ENCODE peak calls at places on chromosome 6, in six cellular contexts. R is astrocyte, Y is neural progenitor cell, T is mammary epithelial cell, N is fibroblast of lung, K is HCT116. F is an unnamed sample.

GRCh38 chr6:170151235-170152110 is 139.4 kb downstream of the DLL1 start:
- DNase-seq in R (no peak), Y (peak; percentile 51), N (no peak), K (no peak), T (no peak), F (no peak)

GRCh38 chr6:166589334-166589731 is 2.9 kb upstream of the RAMACL start:
- DNase-seq in T (no peak), N (no peak), K (no peak), R (no peak), Y (no peak), F (no peak)

GRCh38 chr6:24744911-24745310 is 26.0 kb upstream of the C6orf62 start:
- DNase-seq in T (no peak), K (no peak), N (no peak), R (no peak), Y (no peak), F (no peak)

GRCh38 chr6:82385102-82385501 is 21.5 kb downstream of the TPBG start:
- DNase-seq in K (no peak), Y (peak; percentile 34), T (no peak), N (no peak), R (no peak), F (peak; percentile 21)

GRCh38 chr6:41690541-41691330 is 44.7 kb downstream of the TFEB start:
- DNase-seq in T (no peak), K (no peak), R (no peak), Y (no peak), N (no peak), F (no peak)

GRCh38 chr6:132070356-132070755 is 119.2 kb upstream of the CCN2 start:
- DNase-seq in T (peak; percentile 38), R (no peak), K (no peak), N (no peak), Y (no peak), F (no peak)

GRCh38 chr6:13302751-13303667 is 25.3 kb downstream of the TBC1D7 start:
- DNase-seq in K (peak; percentile 33), N (peak; percentile 94), R (peak; percentile 92), T (peak; percentile 80), Y (no peak), F (no peak)

GRCh38 chr6:105136433-105137350 is 43.1 kb downstream of the POPDC3 start:
- DNase-seq in Y (peak; percentile 87), K (no peak), N (peak; percentile 64), R (peak; percentile 42), T (peak; percentile 55), F (peak; percentile 81)

GRCh38 chr6:159979136-159979874 is 10.4 kb downstream of the IGF2R start:
- DNase-seq in Y (peak; percentile 48), R (peak; percentile 74), T (peak; percentile 57), N (peak; percentile 80), K (no peak), F (no peak)

GRCh38 chr6:39924283-39924682 is 10.0 kb downstream of the MOCS1 start:
- DNase-seq in R (no peak), K (no peak), N (no peak), T (no peak), Y (no peak), F (no peak)

GRCh38 chr6:137260205-137260604 is 41.0 kb upstream of the IFNGR1 start:
- DNase-seq in N (no peak), Y (no peak), K (no peak), R (no peak), T (no peak), F (no peak)

GRCh38 chr6:125950293-125950692 is 6.3 kb upstream of the HINT3 start:
- DNase-seq in Y (peak; percentile 10), N (peak; percentile 82), K (no peak), T (peak; percentile 82), R (peak; percentile 75), F (peak; percentile 64)

GRCh38 chr6:113645576-113645970 is 211.6 kb upstream of the MARCKS start:
- DNase-seq in K (no peak), R (peak; percentile 99), N (peak; percentile 99), T (peak; percentile 98), Y (no peak), F (no peak)

GRCh38 chr6:33655155-33655554 is 34.0 kb downstream of the ITPR3 start:
- DNase-seq in T (no peak), N (no peak), K (no peak), Y (no peak), R (no peak), F (no peak)

GRCh38 chr6:106591111-106591825 is 38.0 kb downstream of the RTN4IP1 start:
- DNase-seq in R (peak; percentile 89), K (no peak), T (peak; percentile 60), N (peak; percentile 92), Y (no peak), F (no peak)

GRCh38 chr6:148317051-148317450 is 25.6 kb upstream of the SASH1 start:
- DNase-seq in N (peak; percentile 74), Y (no peak), R (peak; percentile 73), K (no peak), T (no peak), F (no peak)

GRCh38 chr6:18154507-18155272 is at the start of gene TPMT:
- DNase-seq in N (no peak), Y (peak; percentile 97), K (no peak), R (no peak), T (no peak), F (peak; percentile 19)

GRCh38 chr6:33716379-33716778 is 4.9 kb upstream of the UQCC2 start:
- DNase-seq in Y (no peak), N (no peak), T (no peak), K (peak; percentile 60), R (no peak), F (no peak)

GRCh38 chr6:4521070-4521469 is 255.1 kb upstream of the CDYL start:
- DNase-seq in N (no peak), K (no peak), T (no peak), Y (no peak), R (no peak), F (no peak)

GRCh38 chr6:146544783-146545182 is 1.1 kb downstream of the RAB32 start:
- DNase-seq in K (no peak), R (peak; percentile 59), Y (no peak), T (no peak), N (peak; percentile 62), F (no peak)

GRCh38 chr6:155177369-155177961 is 86.3 kb upstream of the CLDN20 start:
- DNase-seq in Y (peak; percentile 77), K (peak; percentile 61), T (peak; percentile 47), N (peak; percentile 54), R (peak; percentile 36), F (peak; percentile 90)

GRCh38 chr6:112253505-112253841 is 894 bp downstream of the LAMA4 start:
- DNase-seq in N (no peak), Y (peak; percentile 17), R (no peak), T (no peak), K (no peak), F (no peak)

GRCh38 chr6:43873806-43874714 is 104.0 kb downstream of the VEGFA start:
- DNase-seq in K (no peak), T (no peak), N (no peak), R (no peak), Y (peak; percentile 48), F (no peak)

DNA sequence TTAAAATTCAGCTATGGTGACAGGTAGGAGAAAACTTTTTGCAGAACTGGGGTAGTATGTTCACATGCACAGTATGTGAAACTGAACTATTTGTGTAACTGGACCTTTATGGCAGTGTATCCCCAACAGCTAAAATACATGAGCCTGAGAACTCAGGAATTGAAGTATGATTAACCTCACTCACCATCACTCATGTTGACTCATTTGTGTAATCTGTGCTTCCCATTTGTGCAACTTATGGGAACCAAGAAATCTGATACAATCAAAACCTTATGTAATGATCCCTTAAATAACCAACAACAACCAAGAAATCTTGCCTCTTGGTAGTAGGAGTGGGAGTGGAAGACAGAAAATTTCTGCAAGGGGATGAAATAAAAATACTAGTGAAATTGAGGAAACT is 674.9 kb downstream of the HDGFL1 start:
- DNase-seq in T (peak; percentile 48), R (peak; percentile 79), N (peak; percentile 79), Y (no peak), K (no peak), F (no peak)
- TF ChIP-seq EZH2 in T (no peak), R (no peak), N (no peak), Y (no peak), K (no peak), F (no peak)

GRCh38 chr6:90610291-90610670 is 23.4 kb upstream of the MAP3K7 start:
- DNase-seq in R (no peak), K (no peak), Y (peak; percentile 40), T (no peak), N (no peak), F (peak; percentile 23)
- TF ChIP-seq EZH2 in R (no peak), K (no peak), Y (peak; percentile 60), T (peak; percentile 61), N (no peak), F (no peak)

GRCh38 chr6:1604347-1604990 is 5.2 kb upstream of the FOXC1 start:
- DNase-seq in N (no peak), K (no peak), Y (peak; percentile 94), T (peak; percentile 48), R (no peak), F (peak; percentile 89)
- TF ChIP-seq EZH2 in N (no peak), K (no peak), Y (no peak), T (no peak), R (no peak), F (peak; percentile 43)

DNA sequence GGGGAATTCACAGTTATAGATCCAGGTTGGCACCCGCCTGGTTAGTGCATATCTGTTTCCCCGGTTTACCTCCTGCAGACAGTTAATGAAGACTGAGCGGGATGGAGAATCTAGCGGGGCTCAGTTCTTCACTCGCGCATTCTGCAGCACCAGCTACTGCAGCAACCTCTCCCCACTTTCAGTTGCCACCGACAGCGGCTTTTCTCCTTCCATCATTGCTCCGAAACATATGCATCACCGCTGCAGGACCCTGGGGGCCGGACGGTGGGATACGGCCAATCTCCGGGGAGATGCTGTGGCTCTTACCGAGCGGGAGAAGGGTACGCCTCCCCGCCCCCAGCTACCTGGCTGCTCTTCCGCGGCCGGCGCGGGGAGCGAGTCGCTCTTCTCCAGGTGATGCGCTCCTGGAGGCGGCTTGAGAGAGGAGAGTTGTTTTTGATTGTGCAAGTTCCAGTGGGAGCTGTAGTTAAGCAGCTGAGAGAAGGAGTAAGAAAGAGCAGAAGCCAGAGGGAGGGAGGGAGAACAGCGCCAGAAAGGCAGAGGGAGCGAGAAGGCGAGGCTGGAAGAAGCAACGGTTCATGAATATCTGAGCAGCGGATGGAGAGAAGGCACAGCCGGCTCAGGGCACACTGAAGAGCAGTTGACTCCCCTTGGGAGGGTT is at the start of gene SGK1:
- DNase-seq in Y (peak; percentile 56), T (peak; percentile 78), N (peak; percentile 47), R (peak; percentile 32), K (no peak), F (peak; percentile 81)
- TF ChIP-seq EZH2 in Y (no peak), T (no peak), N (no peak), R (no peak), K (no peak), F (no peak)

DNA sequence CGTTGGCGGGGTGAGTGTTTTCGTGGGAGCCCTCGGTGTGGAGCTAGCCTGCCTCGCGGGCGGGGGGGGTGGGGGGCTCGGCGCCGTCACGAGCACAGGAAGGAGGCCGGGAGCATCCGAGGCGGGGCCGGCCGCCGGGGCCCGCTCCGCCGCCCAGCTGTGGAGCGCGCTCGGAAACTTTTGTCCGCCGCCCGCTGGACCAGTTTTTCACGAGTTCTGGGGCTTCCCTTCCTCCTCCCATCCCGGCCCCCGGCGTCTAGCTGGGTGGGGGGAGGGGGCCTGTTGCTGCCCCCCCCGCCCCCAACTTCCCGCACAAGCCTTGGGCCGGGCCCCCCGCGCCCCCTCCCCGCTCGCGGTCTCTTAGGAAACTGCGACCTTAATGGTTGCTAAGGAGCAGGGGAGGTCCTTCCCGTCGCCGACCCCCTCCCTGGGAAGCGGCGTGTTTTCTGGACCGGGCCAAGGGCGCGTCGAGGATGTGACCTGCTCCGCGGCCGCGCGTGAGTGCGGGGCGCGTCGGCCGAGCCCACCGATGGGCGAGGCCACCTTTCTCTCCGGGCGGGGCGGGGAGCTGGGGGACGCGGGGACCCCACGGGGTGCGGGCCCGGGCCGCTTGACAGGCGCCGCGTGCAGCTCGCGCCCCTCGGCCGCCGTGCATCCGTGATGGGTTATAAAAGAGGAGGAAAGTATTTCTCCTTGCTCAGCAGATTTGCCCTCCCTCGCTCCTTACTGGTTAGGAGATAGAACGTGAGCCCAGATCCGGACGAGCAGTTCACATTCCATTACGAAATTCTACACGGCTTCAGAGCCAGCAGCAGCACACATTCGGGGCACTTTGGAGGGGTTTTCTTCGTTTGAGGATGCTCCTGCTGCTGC is 1.4 kb downstream of the RREB1 start:
- DNase-seq in K (no peak), R (peak; percentile 67), N (peak; percentile 75), Y (peak; percentile 59), T (peak; percentile 58), F (peak; percentile 46)
- TF ChIP-seq EZH2 in K (no peak), R (no peak), N (no peak), Y (no peak), T (no peak), F (no peak)

F was measured in GM23338.